ENCODE peak calls at places on chromosomes 7 and 10, in four cellular contexts. One of them, this sample, is unnamed.

GRCh38 chr7:138000081-138000701 is 1.7 kb downstream of the CREB3L2 start:
- DNase-seq in A549: no peak
- DNase-seq in T1000: no peak
- DNase-seq in CD4-positive, alpha-beta T cell: no peak
- DNase-seq in this sample: no peak

GRCh38 chr10:126170367-126170766 is 217.9 kb downstream of the ADAM12 start:
- DNase-seq in T1000: no peak
- DNase-seq in CD4-positive, alpha-beta T cell: no peak
- DNase-seq in A549: no peak
- DNase-seq in this sample: no peak

GRCh38 chr7:47579458-47579857 is 2.5 kb downstream of the TNS3 start:
- DNase-seq in T1000: no peak
- DNase-seq in CD4-positive, alpha-beta T cell: no peak
- DNase-seq in A549: no peak
- DNase-seq in this sample: no peak

GRCh38 chr10:70335246-70335613 is 47.2 kb downstream of the LRRC20 start:
- DNase-seq in CD4-positive, alpha-beta T cell: no peak
- DNase-seq in A549: no peak
- DNase-seq in T1000: no peak
- DNase-seq in this sample: no peak

GRCh38 chr7:100632951-100633717 is 8.2 kb downstream of the TFR2 start:
- DNase-seq in A549: peak
- DNase-seq in CD4-positive, alpha-beta T cell: peak
- DNase-seq in T1000: no peak
- DNase-seq in this sample: peak

GRCh38 chr7:40354736-40355135 is 219.9 kb downstream of the SUGCT start:
- DNase-seq in A549: no peak
- DNase-seq in T1000: no peak
- DNase-seq in CD4-positive, alpha-beta T cell: no peak
- DNase-seq in this sample: no peak

GRCh38 chr7:15461576-15461975 is 100.2 kb downstream of the AGMO start:
- DNase-seq in T1000: peak
- DNase-seq in CD4-positive, alpha-beta T cell: no peak
- DNase-seq in A549: no peak
- DNase-seq in this sample: peak

GRCh38 chr7:158023563-158024350 is 563.9 kb downstream of the PTPRN2 start:
- DNase-seq in CD4-positive, alpha-beta T cell: no peak
- DNase-seq in A549: no peak
- DNase-seq in T1000: no peak
- DNase-seq in this sample: no peak

GRCh38 chr10:83179371-83179770 is 959.9 kb upstream of the GHITM start:
- DNase-seq in A549: no peak
- DNase-seq in CD4-positive, alpha-beta T cell: no peak
- DNase-seq in T1000: no peak
- DNase-seq in this sample: no peak

GRCh38 chr10:8778713-8779112 is 724.2 kb downstream of the GATA3 start:
- DNase-seq in CD4-positive, alpha-beta T cell: no peak
- DNase-seq in A549: no peak
- DNase-seq in T1000: no peak
- DNase-seq in this sample: no peak

GRCh38 chr10:110739811-110740271 is 95.7 kb downstream of the RBM20 start:
- DNase-seq in CD4-positive, alpha-beta T cell: no peak
- DNase-seq in T1000: no peak
- DNase-seq in A549: no peak
- DNase-seq in this sample: no peak

GRCh38 chr7:34761627-34762026 is 103.6 kb downstream of the NPSR1 start:
- DNase-seq in T1000: no peak
- DNase-seq in A549: no peak
- DNase-seq in CD4-positive, alpha-beta T cell: no peak
- DNase-seq in this sample: no peak

GRCh38 chr7:142560166-142560565 is 189.1 kb upstream of the PRSS1 start:
- DNase-seq in CD4-positive, alpha-beta T cell: no peak
- DNase-seq in A549: no peak
- DNase-seq in T1000: no peak
- DNase-seq in this sample: no peak

GRCh38 chr10:72692897-72693598 is 1.1 kb downstream of the MCU start:
- DNase-seq in CD4-positive, alpha-beta T cell: no peak
- DNase-seq in A549: no peak
- DNase-seq in T1000: no peak
- DNase-seq in this sample: no peak

GRCh38 chr7:460374-461117 is 59.1 kb downstream of the PDGFA start:
- DNase-seq in CD4-positive, alpha-beta T cell: no peak
- DNase-seq in A549: no peak
- DNase-seq in T1000: no peak
- DNase-seq in this sample: no peak

GRCh38 chr7:128197586-128197985 is 43.5 kb upstream of the LEP start:
- DNase-seq in T1000: no peak
- DNase-seq in CD4-positive, alpha-beta T cell: no peak
- DNase-seq in A549: no peak
- DNase-seq in this sample: no peak

GRCh38 chr7:99551767-99552463 is at the start of gene FAM200A:
- DNase-seq in T1000: peak
- DNase-seq in A549: peak
- DNase-seq in CD4-positive, alpha-beta T cell: peak
- DNase-seq in this sample: peak

GRCh38 chr7:47091141-47091540 is 490.8 kb downstream of the TNS3 start:
- DNase-seq in A549: no peak
- DNase-seq in T1000: no peak
- DNase-seq in CD4-positive, alpha-beta T cell: no peak
- DNase-seq in this sample: no peak

GRCh38 chr10:54081950-54082349 is 719.1 kb downstream of the PCDH15 start:
- DNase-seq in A549: no peak
- DNase-seq in T1000: no peak
- DNase-seq in CD4-positive, alpha-beta T cell: no peak
- DNase-seq in this sample: no peak

GRCh38 chr10:123746016-123746415 is 79.9 kb downstream of the GPR26 start:
- DNase-seq in A549: no peak
- DNase-seq in T1000: no peak
- DNase-seq in CD4-positive, alpha-beta T cell: no peak
- DNase-seq in this sample: no peak

This sample was measured in 8988T.